ENCODE peak calls at places on chromosomes 2 and 18, in nine cellular contexts. D, K, F, N, E, G, L, Z and T are unnamed samples.

GRCh38 chr18:13222371-13223281 is 4.1 kb downstream of the LDLRAD4 start:
- DNase-seq in D (no peak), K (no peak), F (peak; percentile 40), N (peak; percentile 78), E (no peak), G (no peak), L (no peak), Z (peak; percentile 85), T (no peak)

GRCh38 chr2:218827701-218828476 is 3.7 kb downstream of the PRKAG3 start:
- DNase-seq in D (no peak), K (no peak), F (no peak), N (no peak), E (no peak), G (no peak), L (no peak), Z (no peak), T (no peak)

GRCh38 chr2:77108915-77109314 is 413.3 kb downstream of the LRRTM4 start:
- DNase-seq in D (no peak), K (no peak), F (no peak), N (no peak), E (no peak), G (no peak), L (no peak), Z (no peak), T (no peak)

GRCh38 chr2:120290737-120291136 is 38.1 kb downstream of the RALB start:
- DNase-seq in D (no peak), K (no peak), F (no peak), N (no peak), E (no peak), G (no peak), L (no peak), Z (no peak), T (peak; percentile 22)

GRCh38 chr2:174395284-174395968 is at the start of gene SCRN3:
- DNase-seq in D (peak; percentile 85), K (peak; percentile 54), F (peak; percentile 99), N (peak; percentile 81), E (peak; percentile 47), G (peak; percentile 40), L (peak; percentile 68), Z (peak; percentile 49), T (peak; percentile 90)

GRCh38 chr2:225041871-225042799 is at the start of gene DOCK10:
- DNase-seq in D (peak; percentile 21), K (no peak), F (peak; percentile 21), N (no peak), E (peak; percentile 18), G (peak; percentile 24), L (peak; percentile 29), Z (no peak), T (no peak)

GRCh38 chr2:196453613-196454047 is 185.9 kb upstream of the CCDC150 start:
- DNase-seq in D (peak; percentile 10), K (no peak), F (no peak), N (peak; percentile 8), E (peak; percentile 31), G (peak; percentile 21), L (peak; percentile 13), Z (peak; percentile 3), T (peak; percentile 37)

GRCh38 chr2:144694456-144694855 is 174.5 kb upstream of the ZEB2 start:
- DNase-seq in D (no peak), K (no peak), F (peak; percentile 11), N (no peak), E (no peak), G (no peak), L (no peak), Z (no peak), T (no peak)

GRCh38 chr2:55364189-55365055 is 55.2 kb downstream of the CCDC88A start:
- DNase-seq in D (peak; percentile 23), K (no peak), F (no peak), N (peak; percentile 81), E (no peak), G (no peak), L (no peak), Z (no peak), T (no peak)

GRCh38 chr18:79480171-79480981 is 84.6 kb downstream of the NFATC1 start:
- DNase-seq in D (no peak), K (no peak), F (no peak), N (no peak), E (no peak), G (no peak), L (no peak), Z (no peak), T (no peak)

GRCh38 chr2:163856941-163857340 is 121.1 kb upstream of the FIGN start:
- DNase-seq in D (no peak), K (no peak), F (no peak), N (no peak), E (no peak), G (no peak), L (no peak), Z (no peak), T (no peak)

GRCh38 chr2:64880193-64880951 is 108.8 kb upstream of the SLC1A4 start:
- DNase-seq in D (no peak), K (no peak), F (no peak), N (no peak), E (no peak), G (no peak), L (no peak), Z (no peak), T (no peak)

GRCh38 chr18:8553611-8553924 is 55.7 kb upstream of the RAB12 start:
- DNase-seq in D (no peak), K (no peak), F (no peak), N (no peak), E (no peak), G (no peak), L (no peak), Z (no peak), T (no peak)

GRCh38 chr2:108908717-108909077 is 80.3 kb downstream of the EDAR start:
- DNase-seq in D (no peak), K (no peak), F (no peak), N (no peak), E (no peak), G (no peak), L (no peak), Z (no peak), T (no peak)

GRCh38 chr18:48541026-48541746 is 2.4 kb downstream of the CTIF start:
- DNase-seq in D (peak; percentile 44), K (peak; percentile 17), F (peak; percentile 50), N (peak; percentile 66), E (peak; percentile 47), G (peak; percentile 65), L (peak; percentile 4), Z (peak; percentile 53), T (no peak)

GRCh38 chr2:10063566-10063965 is 16.6 kb downstream of the CYS1 start:
- DNase-seq in D (no peak), K (no peak), F (no peak), N (no peak), E (no peak), G (no peak), L (no peak), Z (no peak), T (no peak)

GRCh38 chr18:27854631-27855030 is 322.3 kb downstream of the CDH2 start:
- DNase-seq in D (no peak), K (no peak), F (no peak), N (no peak), E (no peak), G (no peak), L (no peak), Z (no peak), T (no peak)

GRCh38 chr2:105396254-105397024 is 2.4 kb downstream of the FHL2 start:
- DNase-seq in D (peak; percentile 85), K (no peak), F (no peak), N (no peak), E (peak; percentile 90), G (no peak), L (no peak), Z (no peak), T (no peak)

GRCh38 chr2:232477751-232478510 is 9.7 kb downstream of the ECEL1 start:
- DNase-seq in D (no peak), K (no peak), F (no peak), N (no peak), E (no peak), G (no peak), L (no peak), Z (no peak), T (no peak)

GRCh38 chr18:38933322-38933721 is 1367.7 kb upstream of the CELF4 start:
- DNase-seq in D (no peak), K (no peak), F (no peak), N (no peak), E (no peak), G (no peak), L (no peak), Z (no peak), T (no peak)

GRCh38 chr2:30346475-30347169 is 100.4 kb upstream of the LCLAT1 start:
- DNase-seq in D (no peak), K (no peak), F (no peak), N (peak; percentile 10), E (no peak), G (no peak), L (no peak), Z (no peak), T (peak; percentile 18)

GRCh38 chr18:35680139-35680551 is 98.6 kb downstream of the GALNT1 start:
- DNase-seq in D (no peak), K (no peak), F (no peak), N (no peak), E (no peak), G (no peak), L (no peak), Z (no peak), T (no peak)

GRCh38 chr2:24819442-24820174 is 26.4 kb downstream of the CENPO start:
- DNase-seq in D (no peak), K (no peak), F (no peak), N (peak; percentile 1), E (no peak), G (no peak), L (no peak), Z (no peak), T (no peak)

GRCh38 chr2:96819876-96820511 is 3.9 kb downstream of the CNNM3 start:
- DNase-seq in D (no peak), K (no peak), F (no peak), N (no peak), E (no peak), G (no peak), L (no peak), Z (no peak), T (no peak)

GRCh38 chr2:171390941-171391516 is 42.8 kb downstream of the METTL8 start:
- DNase-seq in D (no peak), K (no peak), F (no peak), N (no peak), E (peak; percentile 47), G (no peak), L (no peak), Z (no peak), T (no peak)

GRCh38 chr18:76823166-76823539 is 796 bp downstream of the ZNF236 start:
- DNase-seq in D (no peak), K (no peak), F (no peak), N (no peak), E (no peak), G (no peak), L (no peak), Z (no peak), T (no peak)

GRCh38 chr18:5457467-5457957 is 86.3 kb downstream of the EPB41L3 start:
- DNase-seq in D (no peak), K (no peak), F (no peak), N (no peak), E (no peak), G (no peak), L (no peak), Z (no peak), T (no peak)

GRCh38 chr2:220147186-220147585 is 519.8 kb downstream of the SLC4A3 start:
- DNase-seq in D (no peak), K (no peak), F (no peak), N (no peak), E (no peak), G (no peak), L (no peak), Z (no peak), T (no peak)

GRCh38 chr2:767440-767839 is 90.2 kb upstream of the TMEM18 start:
- DNase-seq in D (no peak), K (no peak), F (no peak), N (no peak), E (no peak), G (no peak), L (no peak), Z (no peak), T (no peak)

GRCh38 chr2:100413586-100413985 is 3.9 kb downstream of the CHST10 start:
- DNase-seq in D (no peak), K (no peak), F (no peak), N (no peak), E (no peak), G (no peak), L (no peak), Z (no peak), T (no peak)

GRCh38 chr2:124163825-124164224 is 138.7 kb downstream of the CNTNAP5 start:
- DNase-seq in D (no peak), K (no peak), F (no peak), N (no peak), E (no peak), G (no peak), L (no peak), Z (no peak), T (no peak)